ENCODE peak calls at places on chromosomes 6 and 20, in five cellular contexts. M is HFFc6, K is iris pigment epithelial cell, P is NCI-H1105, B is head of caudate nucleus. W is an unnamed sample.
A peak's percentile ranks its signal among the peaks of the same experiment; 100 is the strongest.

GRCh38 chr6:89145461-89145961 is 344 bp upstream of the PM20D2 start:
- DNase-seq in P (peak; percentile 47), B (peak; percentile 13), K (peak; percentile 42), M (no peak), W (peak; percentile 18)

GRCh38 chr20:17963114-17963897 is 5.3 kb downstream of the SNX5 start:
- DNase-seq in M (no peak), B (no peak), P (no peak), K (no peak), W (no peak)

GRCh38 chr6:62541502-62541901 is 255.5 kb upstream of the KHDRBS2 start:
- DNase-seq in P (no peak), B (no peak), M (no peak), K (no peak), W (no peak)

GRCh38 chr6:15480546-15480945 is 182.3 kb downstream of the DTNBP1 start:
- DNase-seq in P (no peak), K (no peak), M (no peak), B (no peak), W (no peak)

GRCh38 chr20:48626226-48626937 is 201.4 kb downstream of the PREX1 start:
- DNase-seq in B (no peak), K (no peak), M (no peak), P (no peak), W (no peak)

GRCh38 chr6:33570806-33571636 is 9.1 kb downstream of the BAK1 start:
- DNase-seq in B (peak; percentile 89), M (peak; percentile 35), P (peak; percentile 80), K (peak; percentile 71), W (peak; percentile 74)

GRCh38 chr6:146090474-146090873 is 61.6 kb downstream of the GRM1 start:
- DNase-seq in B (no peak), P (no peak), M (no peak), K (peak; percentile 15), W (no peak)

GRCh38 chr20:952196-952795 is 36.2 kb upstream of the ANGPT4 start:
- DNase-seq in K (no peak), P (no peak), B (peak; percentile 5), M (no peak), W (no peak)

GRCh38 chr6:133240511-133241087 is 558 bp upstream of the EYA4 start:
- DNase-seq in M (no peak), P (no peak), B (peak; percentile 26), K (peak; percentile 47), W (peak; percentile 82)

GRCh38 chr6:16230953-16231352 is 7.4 kb upstream of the GMPR start:
- DNase-seq in K (no peak), M (no peak), B (no peak), P (no peak), W (no peak)

GRCh38 chr6:147322299-147323162 is 118.3 kb downstream of the STXBP5 start:
- DNase-seq in M (peak; percentile 59), K (peak; percentile 83), P (no peak), B (no peak), W (no peak)

GRCh38 chr20:12722096-12722495 is 286.7 kb upstream of the SPTLC3 start:
- DNase-seq in P (no peak), M (no peak), B (no peak), K (no peak), W (no peak)